ENCODE peak calls at places on chromosomes 2 and 18, in four cellular contexts. D is tibial nerve, V is left ventricle myocardium inferior, A is GM23338. P is an unnamed sample.

GRCh38 chr18:46408334-46408987 is 248.6 kb downstream of the LOXHD1 start:
- DNase-seq in V (no peak), D (no peak), A (peak), P (no peak)

GRCh38 chr18:8341481-8342230 is 267.6 kb upstream of the RAB12 start:
- DNase-seq in A (peak), V (no peak), D (no peak), P (no peak)

GRCh38 chr2:153487993-153488562 is 9.5 kb upstream of the RPRM start:
- DNase-seq in V (no peak), A (no peak), D (no peak), P (no peak)

GRCh38 chr2:191065785-191066184 is 51.8 kb upstream of the STAT1 start:
- DNase-seq in V (no peak), A (no peak), D (no peak), P (no peak)

GRCh38 chr2:178863856-178864620 is 56.8 kb upstream of the TTN start:
- DNase-seq in D (no peak), A (peak), V (peak), P (no peak)

GRCh38 chr2:213034578-213034977 is 116.8 kb downstream of the IKZF2 start:
- DNase-seq in D (no peak), V (no peak), A (no peak), P (no peak)

GRCh38 chr2:106638043-106638442 is 150.9 kb downstream of the CD8B2 start:
- DNase-seq in A (peak), D (no peak), V (no peak), P (no peak)

GRCh38 chr2:106057206-106057605 is 136.9 kb downstream of the UXS1 start:
- DNase-seq in A (no peak), D (no peak), V (no peak), P (no peak)

GRCh38 chr2:185522472-185522871 is 216.1 kb upstream of the FSIP2 start:
- DNase-seq in V (no peak), D (no peak), A (peak), P (no peak)

GRCh38 chr2:53886406-53887280 is 26.9 kb upstream of the GPR75 start:
- DNase-seq in A (no peak), V (no peak), D (no peak), P (no peak)

GRCh38 chr2:218505754-218506371 is 62.3 kb downstream of the USP37 start:
- DNase-seq in A (no peak), D (no peak), V (no peak), P (no peak)

GRCh38 chr2:220981926-220982325 is 590.2 kb downstream of the EPHA4 start:
- DNase-seq in D (no peak), V (no peak), A (no peak), P (no peak)

GRCh38 chr2:38148501-38148900 is 72.5 kb upstream of the CYP1B1 start:
- DNase-seq in D (peak), A (no peak), V (no peak), P (peak)

GRCh38 chr18:27793013-27793412 is 383.9 kb downstream of the CDH2 start:
- DNase-seq in A (no peak), D (no peak), V (no peak), P (no peak)

GRCh38 chr2:29033172-29033571 is 41.2 kb downstream of the PCARE start:
- DNase-seq in A (peak), D (no peak), V (no peak), P (no peak)

GRCh38 chr2:70041666-70042065 is 45.6 kb upstream of the PCBP1 start:
- DNase-seq in D (no peak), A (no peak), V (no peak), P (no peak)

GRCh38 chr2:70607121-70607551 is 53.5 kb upstream of the TGFA start:
- DNase-seq in V (no peak), D (no peak), A (no peak), P (no peak)

GRCh38 chr18:57666818-57667497 is 45.3 kb upstream of the NARS1 start:
- DNase-seq in V (no peak), D (peak), A (no peak), P (peak)

GRCh38 chr2:70145851-70146739 is 44.7 kb downstream of the C2orf42 start:
- DNase-seq in V (no peak), D (no peak), A (no peak), P (no peak)

GRCh38 chr2:174634130-174635014 is 36.8 kb upstream of the WIPF1 start:
- DNase-seq in V (no peak), D (no peak), A (no peak), P (peak)

GRCh38 chr2:86285981-86286380 is 51.4 kb downstream of the REEP1 start:
- DNase-seq in V (no peak), D (no peak), A (no peak), P (no peak)

GRCh38 chr2:233761040-233761769 is 1.1 kb downstream of the UGT1A1 start:
- DNase-seq in A (no peak), V (no peak), D (no peak), P (no peak)

GRCh38 chr18:45254683-45255082 is 360.6 kb upstream of the SLC14A2 start:
- DNase-seq in D (no peak), V (peak), A (no peak), P (no peak)

GRCh38 chr2:84694088-84694622 is 177.9 kb downstream of the DNAH6 start:
- DNase-seq in D (no peak), A (peak), V (no peak), P (no peak)

GRCh38 chr18:69757733-69758132 is 189.9 kb downstream of the CD226 start:
- DNase-seq in V (no peak), D (no peak), A (peak), P (no peak)

GRCh38 chr2:2664989-2665833 is 334.1 kb upstream of the MYT1L start:
- DNase-seq in D (no peak), A (no peak), V (no peak), P (no peak)

GRCh38 chr2:207161724-207162123 is 4.0 kb downstream of the KLF7 start:
- DNase-seq in V (no peak), D (no peak), A (no peak), P (no peak)

GRCh38 chr2:131154071-131154531 is 49.0 kb downstream of the PLEKHB2 start:
- DNase-seq in V (no peak), D (peak), A (peak), P (peak)

GRCh38 chr2:46009772-46010171 is 287.4 kb upstream of the EPAS1 start:
- DNase-seq in V (no peak), A (no peak), D (no peak), P (no peak)

GRCh38 chr2:26807788-26808460 is 22.1 kb downstream of the CENPA start:
- DNase-seq in A (peak), V (no peak), D (no peak), P (no peak)

GRCh38 chr2:219509780-219510511 is 4.3 kb upstream of the ASIC4 start:
- DNase-seq in D (peak), V (peak), A (peak), P (peak)

GRCh38 chr2:181891258-181891965 is at the start of gene ITPRID2:
- DNase-seq in V (peak), A (peak), D (peak), P (peak)

GRCh38 chr18:45687617-45688016 is 36.4 kb upstream of the SLC14A1 start:
- DNase-seq in V (no peak), D (no peak), A (no peak), P (no peak)

GRCh38 chr2:152370783-152371182 is 35.8 kb downstream of the FMNL2 start:
- DNase-seq in D (no peak), A (no peak), V (no peak), P (no peak)

GRCh38 chr18:24112874-24113615 is 25.8 kb upstream of the CABYR start:
- DNase-seq in D (no peak), V (no peak), A (no peak), P (no peak)

GRCh38 chr2:38535745-38536506 is 66.8 kb downstream of the HNRNPLL start:
- DNase-seq in V (peak), D (peak), A (peak), P (peak)

GRCh38 chr2:45117383-45117782 is 108.1 kb upstream of the SIX2 start:
- DNase-seq in V (no peak), A (no peak), D (no peak), P (no peak)

GRCh38 chr18:48590678-48591077 is 51.8 kb downstream of the CTIF start:
- DNase-seq in D (no peak), A (no peak), V (no peak), P (no peak)

GRCh38 chr18:11990541-11990940 is 9.2 kb downstream of the IMPA2 start:
- DNase-seq in A (no peak), V (no peak), D (no peak), P (no peak)

GRCh38 chr2:200252661-200253067 is 53.8 kb upstream of the SPATS2L start:
- DNase-seq in V (no peak), A (no peak), D (peak), P (no peak)

GRCh38 chr2:240255165-240255491 is 114.7 kb upstream of the OTOS start:
- DNase-seq in D (no peak), A (no peak), V (no peak), P (no peak)

GRCh38 chr2:240258685-240259084 is 118.2 kb upstream of the OTOS start:
- DNase-seq in D (no peak), A (no peak), V (no peak), P (no peak)

GRCh38 chr2:240255811-240256703 is 115.6 kb upstream of the OTOS start:
- DNase-seq in A (peak), V (no peak), D (no peak), P (no peak)

GRCh38 chr2:240257940-240258580 is 117.6 kb upstream of the OTOS start:
- DNase-seq in V (no peak), A (no peak), D (no peak), P (no peak)

GRCh38 chr2:240256704-240257637 is 116.5 kb upstream of the OTOS start:
- DNase-seq in V (no peak), A (no peak), D (no peak), P (no peak)
- TF ChIP-seq CTCF in V (no peak), A (no peak), D (no peak), P (no peak)

DNA sequence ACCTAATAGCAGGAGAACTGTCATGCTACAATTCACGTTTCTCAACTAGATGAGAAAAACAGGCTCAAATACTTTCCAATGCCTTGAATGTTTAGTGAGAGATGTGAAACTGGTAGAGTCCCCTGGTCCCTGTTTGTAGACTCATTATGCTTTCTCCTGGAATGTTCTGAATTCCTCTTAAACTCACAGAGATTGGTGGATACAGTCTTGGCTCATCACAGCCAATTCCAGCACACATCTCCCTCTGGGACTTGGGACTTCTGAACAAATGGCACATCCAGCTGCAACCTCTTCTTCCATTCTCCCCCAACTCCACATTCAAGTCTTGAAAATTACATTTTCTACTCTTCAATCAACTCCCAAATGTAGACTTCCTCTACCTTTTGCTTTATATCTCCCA is 58.4 kb upstream of the NT5C1B start:
- DNase-seq in D (no peak), A (no peak), V (no peak), P (no peak)
- TF ChIP-seq CTCF in D (no peak), A (no peak), V (no peak), P (no peak)

GRCh38 chr2:197372582-197372981 is 62.0 kb upstream of the ANKRD44 start:
- DNase-seq in D (no peak), A (no peak), V (no peak), P (no peak)

GRCh38 chr2:197377670-197378069 is 57.2 kb downstream of the SF3B1 start:
- DNase-seq in A (no peak), D (no peak), V (no peak), P (no peak)

GRCh38 chr2:197383825-197384224 is 51.0 kb downstream of the SF3B1 start:
- DNase-seq in A (peak), V (no peak), D (no peak), P (no peak)

DNA sequence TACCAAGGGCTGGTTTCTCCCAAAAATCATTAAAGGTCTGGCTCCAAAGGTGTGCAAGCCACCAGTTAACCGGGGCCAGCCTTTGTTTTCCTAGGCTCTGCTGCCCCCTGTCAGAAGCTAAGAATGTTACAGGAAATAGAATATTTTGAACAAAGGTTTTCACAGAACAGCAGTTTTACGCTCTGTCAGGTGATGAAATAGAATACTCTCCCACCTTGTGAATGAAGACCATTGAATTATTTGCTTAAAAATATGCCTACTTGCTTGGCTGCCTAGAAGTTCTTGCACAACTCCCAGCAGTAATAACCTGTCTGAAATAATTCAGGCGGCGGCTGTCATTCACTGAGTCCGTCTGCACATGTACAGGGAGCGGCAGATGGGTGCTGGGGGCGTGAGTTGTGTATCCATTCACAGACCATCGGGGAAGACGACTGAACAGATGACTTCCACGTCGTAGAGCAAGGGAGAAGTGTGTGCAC is 56.3 kb downstream of the SF3B1 start:
- DNase-seq in D (peak), V (no peak), A (peak), P (peak)
- TF ChIP-seq CTCF in D (peak), V (peak), A (peak), P (peak)

DNA sequence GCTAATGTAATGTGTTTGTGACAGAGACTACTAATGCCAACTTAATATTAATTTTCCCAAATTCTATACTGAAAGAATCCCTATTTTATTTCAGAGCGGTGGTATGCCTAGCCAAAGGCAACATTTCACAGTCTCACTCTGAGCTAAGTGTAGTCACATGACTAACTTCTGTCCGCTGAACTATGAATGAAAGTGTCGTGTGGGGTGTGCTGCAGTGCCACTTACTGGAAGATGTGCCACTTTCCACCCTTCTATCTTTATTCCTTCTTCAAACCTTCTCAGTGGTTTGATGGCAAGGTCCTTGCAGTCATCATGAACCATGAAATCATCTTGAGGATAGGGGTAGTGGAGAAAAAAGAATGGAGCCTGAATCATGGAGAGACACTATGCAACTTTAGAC is 47.3 kb upstream of the C1D start:
- DNase-seq in D (no peak), A (no peak), V (no peak), P (peak)
- TF ChIP-seq CTCF in D (no peak), A (no peak), V (no peak), P (peak)

GRCh38 chr2:211033765-211034164 is 477.4 kb downstream of the CPS1 start:
- DNase-seq in V (no peak), A (peak), D (no peak), P (no peak)

GRCh38 chr2:211035548-211036185 is 479.3 kb downstream of the CPS1 start:
- DNase-seq in V (no peak), D (peak), A (peak), P (peak)
- TF ChIP-seq CTCF in V (peak), D (peak), A (peak), P (peak)

DNA sequence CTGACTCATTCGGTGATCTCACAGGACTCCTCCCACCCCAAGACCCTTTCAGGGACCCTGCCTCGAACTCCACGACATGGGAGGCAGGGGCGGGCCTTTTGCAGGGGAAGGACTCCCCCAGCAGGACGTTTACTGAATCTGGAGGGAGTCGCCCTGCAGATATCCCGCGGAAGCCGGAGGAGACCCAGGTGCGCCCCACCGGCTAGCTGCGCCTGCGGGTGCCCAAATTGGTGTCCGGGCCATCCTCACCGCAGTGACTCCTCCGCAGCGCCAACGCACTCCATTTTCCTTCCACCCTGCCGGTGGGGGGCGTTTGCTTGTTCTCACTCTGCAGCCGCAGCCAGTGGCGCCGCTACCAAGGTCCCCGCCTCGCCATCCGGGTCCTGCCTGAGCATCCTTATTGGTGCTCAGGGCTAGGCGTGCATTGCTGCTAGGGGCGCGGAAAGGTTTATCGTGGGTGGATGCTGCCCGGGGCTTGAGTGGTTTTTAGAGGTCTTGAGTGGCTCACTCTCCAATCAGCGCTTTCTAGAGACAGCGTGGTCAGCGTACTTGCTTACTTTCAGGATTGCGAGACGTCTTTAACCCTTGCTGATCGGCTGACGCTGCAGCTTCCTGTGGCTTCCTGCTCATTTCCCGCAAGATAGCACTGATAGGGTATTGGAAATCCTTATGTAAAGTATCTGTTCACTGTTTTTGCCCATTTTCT is 81.4 kb downstream of the BIN1 start:
- DNase-seq in D (peak), A (peak), V (peak), P (no peak)
- TF ChIP-seq CTCF in D (peak), A (peak), V (peak), P (no peak)

DNA sequence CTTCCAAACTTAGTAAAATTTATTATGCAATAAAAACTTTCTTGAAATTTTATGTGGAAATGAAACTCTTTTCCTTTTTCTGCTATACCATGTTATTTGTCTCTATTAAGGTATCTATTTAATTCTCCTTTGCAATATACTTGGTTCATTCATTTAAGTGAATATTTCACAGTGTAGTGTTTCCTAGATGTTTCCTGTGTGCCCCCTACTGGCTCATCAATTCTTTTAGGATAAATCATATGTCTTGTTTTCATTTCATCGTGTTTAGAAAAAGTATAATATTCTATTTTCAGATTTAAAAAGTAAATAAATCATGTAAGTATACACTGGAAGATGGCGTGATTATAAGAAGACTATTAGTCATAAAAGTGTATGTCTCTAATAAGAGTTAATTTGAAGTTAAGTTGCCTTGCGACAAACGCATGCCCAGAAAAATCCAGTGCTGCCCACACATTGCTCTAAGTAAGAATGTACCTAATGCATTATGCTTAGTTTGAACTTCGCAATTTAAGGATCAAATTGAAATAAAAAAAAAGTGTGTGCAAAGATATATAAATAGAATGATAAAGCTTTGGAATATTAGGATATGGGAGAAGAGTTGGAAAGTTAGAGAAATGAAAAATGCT is 525.4 kb downstream of the KCNJ3 start:
- DNase-seq in D (no peak), A (peak), V (no peak), P (no peak)
- TF ChIP-seq CTCF in D (no peak), A (peak), V (peak), P (no peak)

P was measured in HL-60.